ENCODE peak calls at places on chromosomes 5 and 9, in nine cellular contexts. N, B, G, K, Q, Z, E, W and M are unnamed samples.

GRCh38 chr9:89629096-89629976 is 24.5 kb downstream of the GADD45G start:
- DNase-seq in N (no peak), B (no peak), G (no peak), K (no peak), Q (no peak), Z (no peak), E (no peak), W (no peak), M (no peak)

GRCh38 chr5:149094996-149095395 is 32.1 kb upstream of the SH3TC2 start:
- DNase-seq in N (no peak), B (no peak), G (no peak), K (no peak), Q (no peak), Z (no peak), E (no peak), W (no peak), M (no peak)

GRCh38 chr5:33238826-33239670 is 201.7 kb upstream of the TARS1 start:
- DNase-seq in N (peak; percentile 24), B (no peak), G (no peak), K (no peak), Q (no peak), Z (no peak), E (no peak), W (no peak), M (no peak)

GRCh38 chr9:126661521-126662251 is 48.0 kb downstream of the LMX1B start:
- DNase-seq in N (peak; percentile 57), B (no peak), G (no peak), K (no peak), Q (no peak), Z (peak; percentile 12), E (no peak), W (peak; percentile 6), M (no peak)

GRCh38 chr5:139660916-139661814 is 13.0 kb downstream of the CXXC5 start:
- DNase-seq in N (peak; percentile 92), B (peak; percentile 93), G (peak; percentile 78), K (no peak), Q (peak; percentile 39), Z (peak; percentile 63), E (peak; percentile 96), W (peak; percentile 95), M (peak; percentile 93)

GRCh38 chr9:33249087-33249657 is 9.2 kb downstream of the SPINK4 start:
- DNase-seq in N (no peak), B (no peak), G (no peak), K (no peak), Q (no peak), Z (no peak), E (no peak), W (no peak), M (no peak)

GRCh38 chr5:180069589-180070247 is 1.8 kb downstream of the RNF130 start:
- DNase-seq in N (no peak), B (peak; percentile 7), G (peak; percentile 34), K (no peak), Q (no peak), Z (no peak), E (peak; percentile 70), W (no peak), M (no peak)

GRCh38 chr9:111030492-111030891 is 7.8 kb downstream of the LPAR1 start:
- DNase-seq in N (no peak), B (peak; percentile 31), G (no peak), K (peak; percentile 56), Q (no peak), Z (no peak), E (no peak), W (no peak), M (no peak)

GRCh38 chr5:71865202-71865601 is 146.1 kb downstream of the CARTPT start:
- DNase-seq in N (peak; percentile 49), B (peak; percentile 18), G (no peak), K (peak; percentile 36), Q (no peak), Z (no peak), E (no peak), W (peak; percentile 75), M (peak; percentile 54)

GRCh38 chr5:141208478-141208877 is at the start of gene PCDHB12:
- DNase-seq in N (no peak), B (no peak), G (no peak), K (peak; percentile 49), Q (no peak), Z (no peak), E (no peak), W (peak; percentile 2), M (no peak)

GRCh38 chr9:131627846-131628820 is 82.8 kb downstream of the PRRT1B start:
- DNase-seq in N (no peak), B (peak; percentile 68), G (no peak), K (no peak), Q (peak; percentile 87), Z (no peak), E (no peak), W (peak; percentile 71), M (peak; percentile 21)

GRCh38 chr5:179769796-179770195 is 24.0 kb upstream of the LTC4S start:
- DNase-seq in N (no peak), B (no peak), G (no peak), K (no peak), Q (no peak), Z (no peak), E (no peak), W (no peak), M (no peak)

GRCh38 chr5:4011943-4012342 is 416.3 kb downstream of the IRX1 start:
- DNase-seq in N (no peak), B (no peak), G (no peak), K (no peak), Q (no peak), Z (no peak), E (no peak), W (no peak), M (no peak)

GRCh38 chr9:16257604-16258003 is 612.9 kb downstream of the BNC2 start:
- DNase-seq in N (no peak), B (no peak), G (no peak), K (no peak), Q (no peak), Z (no peak), E (no peak), W (no peak), M (no peak)

GRCh38 chr5:111863801-111864200 is 106.8 kb upstream of the NREP start:
- DNase-seq in N (no peak), B (no peak), G (no peak), K (no peak), Q (no peak), Z (no peak), E (no peak), W (peak; percentile 56), M (no peak)

GRCh38 chr9:35277171-35277520 is 115.3 kb downstream of the UNC13B start:
- DNase-seq in N (no peak), B (peak; percentile 46), G (no peak), K (no peak), Q (no peak), Z (no peak), E (no peak), W (no peak), M (no peak)

GRCh38 chr9:112945620-112946208 is 55.0 kb upstream of the SLC46A2 start:
- DNase-seq in N (no peak), B (no peak), G (no peak), K (no peak), Q (no peak), Z (no peak), E (no peak), W (no peak), M (no peak)
- TF ChIP-seq CTCF in N (no peak), B (no peak), G (no peak), K (no peak), Q (no peak), Z (no peak), E (no peak), W (no peak), M (peak; percentile 25)

DNA sequence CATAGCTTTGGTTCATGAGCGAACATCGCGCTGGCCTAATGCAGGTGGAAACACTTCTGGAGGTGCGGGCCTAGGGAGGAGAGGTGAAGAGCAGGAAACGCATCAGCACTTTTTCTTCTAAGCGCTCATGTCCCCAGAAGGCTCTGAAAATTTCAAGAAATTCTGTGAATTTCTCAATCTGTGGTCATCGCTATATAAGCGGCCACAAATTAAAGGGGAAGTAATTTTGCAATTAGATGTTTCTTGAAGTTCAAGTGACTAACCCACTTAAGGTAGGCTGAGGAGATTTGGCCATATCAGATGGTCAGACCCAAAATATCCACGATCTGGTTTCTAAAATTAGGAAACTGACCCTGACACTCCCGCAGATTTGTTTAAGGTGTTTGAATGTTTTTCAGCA is 16.7 kb upstream of the HMGCR start:
- DNase-seq in N (no peak), B (no peak), G (no peak), K (no peak), Q (no peak), Z (no peak), E (no peak), W (no peak), M (no peak)
- H3K27ac ChIP-seq in N (no peak overlapping the region), B (no peak overlapping the region), G (no peak overlapping the region), K (no peak overlapping the region), Q (no peak overlapping the region), Z (peak overlapping the region; percentile 96), E (no peak overlapping the region), W (no peak overlapping the region), M (peak overlapping the region; percentile 89)

GRCh38 chr5:74127377-74128338 is 501.7 kb downstream of the ARHGEF28 start:
- DNase-seq in N (peak; percentile 53), B (peak; percentile 2), G (peak; percentile 33), K (no peak), Q (no peak), Z (no peak), E (no peak), W (peak; percentile 33), M (peak; percentile 12)
- TF ChIP-seq CTCF in N (peak; percentile 42), B (no peak), G (no peak), K (peak; percentile 20), Q (no peak), Z (peak; percentile 25), E (no peak), W (peak; percentile 24), M (peak; percentile 60)

GRCh38 chr5:96294887-96295209 is 138.2 kb downstream of the PCSK1 start:
- DNase-seq in N (no peak), B (no peak), G (no peak), K (no peak), Q (no peak), Z (no peak), E (no peak), W (no peak), M (no peak)

GRCh38 chr5:96300986-96301385 is 132.1 kb downstream of the PCSK1 start:
- DNase-seq in N (no peak), B (no peak), G (no peak), K (no peak), Q (no peak), Z (no peak), E (no peak), W (no peak), M (no peak)

GRCh38 chr5:96297867-96298266 is 135.2 kb downstream of the PCSK1 start:
- DNase-seq in N (peak; percentile 66), B (peak; percentile 99), G (no peak), K (no peak), Q (no peak), Z (no peak), E (peak; percentile 40), W (peak; percentile 100), M (peak; percentile 88)

GRCh38 chr5:96293966-96294886 is 138.8 kb downstream of the PCSK1 start:
- DNase-seq in N (no peak), B (peak; percentile 56), G (peak; percentile 19), K (no peak), Q (no peak), Z (no peak), E (no peak), W (peak; percentile 82), M (peak; percentile 25)

DNA sequence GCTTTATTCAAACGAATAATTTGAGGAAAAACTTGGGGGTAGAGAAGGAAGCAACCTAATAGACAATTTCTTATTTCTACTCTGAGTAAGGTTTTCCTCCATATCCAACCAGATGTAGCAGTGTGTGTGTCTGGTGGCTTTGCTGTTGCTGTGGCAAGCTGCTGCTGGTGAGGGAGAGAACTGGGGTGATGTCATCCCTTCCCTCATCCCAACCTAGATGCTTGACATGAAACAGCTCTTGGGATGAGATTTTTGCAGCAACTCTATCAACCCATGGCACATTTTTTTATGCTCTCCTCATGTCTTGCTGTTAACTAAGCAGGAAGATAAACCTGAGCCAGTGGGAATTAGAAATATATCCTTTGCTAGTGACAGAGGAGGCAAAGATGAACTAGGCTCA is 135.8 kb downstream of the PCSK1 start:
- DNase-seq in N (peak; percentile 66), B (peak; percentile 87), G (peak; percentile 34), K (peak; percentile 1), Q (no peak), Z (no peak), E (peak; percentile 37), W (peak; percentile 98), M (peak; percentile 88)
- H3K27ac ChIP-seq in N (peak overlapping the region; percentile 88), B (peak overlapping the region; percentile 82), G (no peak overlapping the region), K (no peak overlapping the region), Q (no peak overlapping the region), Z (no peak overlapping the region), E (peak overlapping the region; percentile 59), W (peak overlapping the region; percentile 53), M (peak overlapping the region; percentile 88)